ENCODE peak calls at places on chromosomes 13 and 19, in five cellular contexts. C is stimulated activated CD8-positive, alpha-beta memory T cell treated with anti-CD3 and anti-CD28 coated beads, Interleukin-7, amount 100 ng/mL, for 1 hour; I is tibial nerve; Y is AML-193; A is left ventricle myocardium inferior. W is an unnamed sample.

GRCh38 chr13:66714795-66715194 is 515.3 kb downstream of the PCDH9 start:
- DNase-seq in C (no peak), Y (no peak), A (no peak), I (no peak), W (no peak)

GRCh38 chr19:13526552-13526951 is 20.3 kb upstream of the CACNA1A start:
- DNase-seq in Y (no peak), C (no peak), A (no peak), I (no peak), W (peak)

GRCh38 chr13:53240316-53240715 is 211.7 kb downstream of the OLFM4 start:
- DNase-seq in C (no peak), I (no peak), Y (no peak), A (no peak), W (no peak)

GRCh38 chr19:2034729-2035589 is 16.1 kb downstream of the MKNK2 start:
- DNase-seq in I (peak), A (no peak), C (no peak), Y (no peak), W (peak)

GRCh38 chr19:27745978-27746542 is 1466.9 kb downstream of the UQCRFS1 start:
- DNase-seq in A (no peak), I (no peak), Y (no peak), C (no peak), W (no peak)

GRCh38 chr13:30257433-30258099 is 49.8 kb downstream of the KATNAL1 start:
- DNase-seq in I (no peak), A (no peak), C (no peak), Y (no peak), W (no peak)

GRCh38 chr13:112042496-112042895 is 24.5 kb upstream of the SOX1 start:
- DNase-seq in I (no peak), C (no peak), A (no peak), Y (no peak), W (no peak)

GRCh38 chr19:49677232-49677881 is at the start of gene PRMT1:
- DNase-seq in A (no peak), C (no peak), I (no peak), Y (no peak), W (peak)

GRCh38 chr19:13913352-13913751 is 7.4 kb downstream of the CC2D1A start:
- DNase-seq in C (no peak), I (no peak), A (no peak), Y (no peak), W (no peak)

GRCh38 chr13:98276486-98276885 is 99.4 kb upstream of the RNF113B start:
- DNase-seq in C (no peak), A (no peak), Y (no peak), I (no peak), W (no peak)

W was measured in K562.